ENCODE peak calls at places on chromosome 4, in six cellular contexts. One of them, this sample, is unnamed.

GRCh38 chr4:97507587-97508245 is 635.6 kb downstream of the STPG2 start:
- DNase-seq in endothelial cell of umbilical vein: peak
- DNase-seq in RWPE2: no peak
- DNase-seq in H9: no peak
- DNase-seq in ascending aorta: no peak
- DNase-seq in naive thymus-derived CD4-positive, alpha-beta T cell: no peak
- DNase-seq in this sample: no peak

GRCh38 chr4:18593297-18594002 is 571.9 kb upstream of the LCORL start:
- DNase-seq in endothelial cell of umbilical vein: peak
- DNase-seq in RWPE2: no peak
- DNase-seq in H9: peak
- DNase-seq in ascending aorta: no peak
- DNase-seq in naive thymus-derived CD4-positive, alpha-beta T cell: no peak
- DNase-seq in this sample: peak

GRCh38 chr4:129641179-129641578 is 545.2 kb downstream of the C4orf33 start:
- DNase-seq in endothelial cell of umbilical vein: peak
- DNase-seq in RWPE2: no peak
- DNase-seq in H9: peak
- DNase-seq in ascending aorta: peak
- DNase-seq in naive thymus-derived CD4-positive, alpha-beta T cell: no peak
- DNase-seq in this sample: no peak

GRCh38 chr4:15498356-15498755 is 28.7 kb downstream of the CC2D2A start:
- DNase-seq in endothelial cell of umbilical vein: no peak
- DNase-seq in RWPE2: no peak
- DNase-seq in H9: no peak
- DNase-seq in ascending aorta: no peak
- DNase-seq in naive thymus-derived CD4-positive, alpha-beta T cell: no peak
- DNase-seq in this sample: no peak

GRCh38 chr4:127852661-127853060 is 28.0 kb upstream of the PLK4 start:
- DNase-seq in endothelial cell of umbilical vein: no peak
- DNase-seq in RWPE2: no peak
- DNase-seq in H9: peak
- DNase-seq in ascending aorta: no peak
- DNase-seq in naive thymus-derived CD4-positive, alpha-beta T cell: no peak
- DNase-seq in this sample: no peak

GRCh38 chr4:4860381-4860802 is 927 bp downstream of the MSX1 start:
- DNase-seq in endothelial cell of umbilical vein: peak
- DNase-seq in RWPE2: peak
- DNase-seq in H9: no peak
- DNase-seq in ascending aorta: no peak
- DNase-seq in naive thymus-derived CD4-positive, alpha-beta T cell: no peak
- DNase-seq in this sample: no peak

GRCh38 chr4:65467280-65467679 is 203.0 kb downstream of the EPHA5 start:
- DNase-seq in endothelial cell of umbilical vein: no peak
- DNase-seq in RWPE2: no peak
- DNase-seq in H9: no peak
- DNase-seq in ascending aorta: no peak
- DNase-seq in naive thymus-derived CD4-positive, alpha-beta T cell: no peak
- DNase-seq in this sample: no peak

GRCh38 chr4:53522334-53522733 is 69.0 kb downstream of the LNX1 start:
- DNase-seq in endothelial cell of umbilical vein: no peak
- DNase-seq in RWPE2: no peak
- DNase-seq in H9: no peak
- DNase-seq in ascending aorta: no peak
- DNase-seq in naive thymus-derived CD4-positive, alpha-beta T cell: no peak
- DNase-seq in this sample: no peak

GRCh38 chr4:146076081-146076480 is 99.4 kb upstream of the LSM6 start:
- DNase-seq in endothelial cell of umbilical vein: no peak
- DNase-seq in RWPE2: no peak
- DNase-seq in H9: no peak
- DNase-seq in ascending aorta: no peak
- DNase-seq in naive thymus-derived CD4-positive, alpha-beta T cell: no peak
- DNase-seq in this sample: no peak

GRCh38 chr4:95556460-95556859 is 7.7 kb upstream of the UNC5C start:
- DNase-seq in endothelial cell of umbilical vein: no peak
- DNase-seq in RWPE2: no peak
- DNase-seq in H9: no peak
- DNase-seq in ascending aorta: no peak
- DNase-seq in naive thymus-derived CD4-positive, alpha-beta T cell: no peak
- DNase-seq in this sample: no peak

GRCh38 chr4:21802406-21802805 is 146.2 kb downstream of the KCNIP4 start:
- DNase-seq in endothelial cell of umbilical vein: peak
- DNase-seq in RWPE2: no peak
- DNase-seq in H9: no peak
- DNase-seq in ascending aorta: no peak
- DNase-seq in naive thymus-derived CD4-positive, alpha-beta T cell: no peak
- DNase-seq in this sample: no peak

GRCh38 chr4:75249739-75250138 is 264.5 kb downstream of the RCHY1 start:
- DNase-seq in endothelial cell of umbilical vein: no peak
- DNase-seq in RWPE2: no peak
- DNase-seq in H9: no peak
- DNase-seq in ascending aorta: no peak
- DNase-seq in naive thymus-derived CD4-positive, alpha-beta T cell: no peak
- DNase-seq in this sample: no peak

GRCh38 chr4:4480685-4481393 is 61.0 kb downstream of the STX18 start:
- DNase-seq in endothelial cell of umbilical vein: peak
- DNase-seq in RWPE2: no peak
- DNase-seq in H9: no peak
- DNase-seq in ascending aorta: no peak
- DNase-seq in naive thymus-derived CD4-positive, alpha-beta T cell: no peak
- DNase-seq in this sample: no peak

GRCh38 chr4:101756181-101756580 is 34.3 kb upstream of the BANK1 start:
- DNase-seq in endothelial cell of umbilical vein: no peak
- DNase-seq in RWPE2: no peak
- DNase-seq in H9: no peak
- DNase-seq in ascending aorta: no peak
- DNase-seq in naive thymus-derived CD4-positive, alpha-beta T cell: no peak
- DNase-seq in this sample: no peak

GRCh38 chr4:155529761-155530160 is 136.9 kb upstream of the GUCY1A1 start:
- DNase-seq in endothelial cell of umbilical vein: no peak
- DNase-seq in RWPE2: no peak
- DNase-seq in H9: no peak
- DNase-seq in ascending aorta: no peak
- DNase-seq in naive thymus-derived CD4-positive, alpha-beta T cell: no peak
- DNase-seq in this sample: no peak

GRCh38 chr4:155530290-155530689 is 136.4 kb upstream of the GUCY1A1 start:
- DNase-seq in endothelial cell of umbilical vein: peak
- DNase-seq in RWPE2: no peak
- DNase-seq in H9: no peak
- DNase-seq in ascending aorta: no peak
- DNase-seq in naive thymus-derived CD4-positive, alpha-beta T cell: no peak
- DNase-seq in this sample: no peak

GRCh38 chr4:155529197-155529596 is 137.5 kb upstream of the GUCY1A1 start:
- DNase-seq in endothelial cell of umbilical vein: peak
- DNase-seq in RWPE2: no peak
- DNase-seq in H9: no peak
- DNase-seq in ascending aorta: no peak
- DNase-seq in naive thymus-derived CD4-positive, alpha-beta T cell: no peak
- DNase-seq in this sample: no peak

GRCh38 chr4:155523358-155523757 is 143.3 kb upstream of the GUCY1A1 start:
- DNase-seq in endothelial cell of umbilical vein: no peak
- DNase-seq in RWPE2: no peak
- DNase-seq in H9: no peak
- DNase-seq in ascending aorta: no peak
- DNase-seq in naive thymus-derived CD4-positive, alpha-beta T cell: no peak
- DNase-seq in this sample: no peak

GRCh38 chr4:155526452-155527169 is 140.0 kb upstream of the GUCY1A1 start:
- DNase-seq in endothelial cell of umbilical vein: peak
- DNase-seq in RWPE2: no peak
- DNase-seq in H9: no peak
- DNase-seq in ascending aorta: no peak
- DNase-seq in naive thymus-derived CD4-positive, alpha-beta T cell: no peak
- DNase-seq in this sample: no peak
- H3K27ac ChIP-seq in endothelial cell of umbilical vein: no peak
- H3K27ac ChIP-seq in RWPE2: no peak
- H3K27ac ChIP-seq in H9: no peak
- H3K27ac ChIP-seq in ascending aorta: peak
- H3K27ac ChIP-seq in naive thymus-derived CD4-positive, alpha-beta T cell: no peak
- H3K27ac ChIP-seq in this sample: no peak

DNA sequence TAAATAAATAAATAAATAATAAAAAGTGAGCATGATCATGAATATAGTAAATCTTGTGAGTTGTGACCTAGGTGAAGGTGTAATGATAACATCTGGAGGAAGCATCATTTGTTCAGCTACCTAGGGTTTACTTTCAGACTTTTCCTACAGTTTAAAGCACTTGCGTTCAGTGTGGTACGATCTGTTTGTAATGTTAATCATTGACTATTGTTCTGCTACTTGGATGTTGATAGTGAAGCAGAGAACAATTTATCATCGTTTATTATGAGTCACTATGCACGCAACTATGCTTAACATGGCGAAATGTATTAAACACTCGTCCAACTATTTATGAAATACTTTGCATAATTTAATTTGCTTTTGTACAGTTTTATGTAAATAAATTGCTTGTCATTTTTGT is 426.2 kb downstream of the PCDH7 start:
- DNase-seq in endothelial cell of umbilical vein: no peak
- DNase-seq in RWPE2: no peak
- DNase-seq in H9: no peak
- DNase-seq in ascending aorta: no peak
- DNase-seq in naive thymus-derived CD4-positive, alpha-beta T cell: no peak
- DNase-seq in this sample: no peak
- H3K27ac ChIP-seq in endothelial cell of umbilical vein: no peak
- H3K27ac ChIP-seq in RWPE2: no peak
- H3K27ac ChIP-seq in H9: no peak
- H3K27ac ChIP-seq in ascending aorta: no peak
- H3K27ac ChIP-seq in naive thymus-derived CD4-positive, alpha-beta T cell: no peak
- H3K27ac ChIP-seq in this sample: no peak

DNA sequence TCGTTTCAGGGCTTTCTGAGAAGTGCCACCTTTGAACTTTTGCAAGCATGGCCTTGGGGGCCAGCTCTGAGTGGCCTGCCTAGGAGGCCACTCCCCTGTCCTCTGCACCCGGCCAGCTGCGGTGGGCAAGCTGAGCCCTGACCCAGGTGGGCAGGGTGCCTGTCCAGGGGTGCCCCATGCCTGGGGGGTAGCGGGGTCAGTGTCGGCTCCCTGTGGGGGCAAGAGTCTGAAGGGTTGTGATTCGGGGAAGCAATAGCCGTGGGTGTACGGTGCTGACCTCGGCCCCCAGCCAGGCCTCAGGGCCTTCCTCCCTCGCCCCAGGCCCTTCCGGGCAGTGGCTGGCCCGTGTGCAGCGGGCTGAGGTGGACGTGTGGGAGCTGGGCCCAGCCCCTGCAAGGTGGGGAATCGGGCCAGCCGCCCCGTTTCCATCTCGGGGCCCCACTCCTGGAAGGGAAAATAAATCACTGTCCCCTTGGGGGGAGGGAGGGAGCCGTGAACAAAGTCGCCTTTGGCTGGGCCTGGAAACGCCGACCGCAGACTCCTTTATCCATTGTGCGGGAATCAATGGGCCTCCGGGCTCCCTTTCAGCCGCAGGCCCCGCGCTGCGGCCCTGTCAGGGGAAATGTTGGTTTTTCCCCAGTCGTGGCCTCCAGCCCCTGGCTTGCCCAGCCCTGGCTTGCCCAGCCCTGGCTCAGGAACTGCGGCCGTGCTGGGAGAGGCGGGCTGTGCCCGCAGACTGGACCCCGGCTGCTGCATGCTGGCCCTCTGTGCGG is 3.2 kb downstream of the FGFRL1 start:
- DNase-seq in endothelial cell of umbilical vein: no peak
- DNase-seq in RWPE2: no peak
- DNase-seq in H9: no peak
- DNase-seq in ascending aorta: no peak
- DNase-seq in naive thymus-derived CD4-positive, alpha-beta T cell: no peak
- DNase-seq in this sample: no peak
- H3K27ac ChIP-seq in endothelial cell of umbilical vein: no peak
- H3K27ac ChIP-seq in RWPE2: no peak
- H3K27ac ChIP-seq in H9: no peak
- H3K27ac ChIP-seq in ascending aorta: no peak
- H3K27ac ChIP-seq in naive thymus-derived CD4-positive, alpha-beta T cell: no peak
- H3K27ac ChIP-seq in this sample: no peak

GRCh38 chr4:77006753-77007355 is 57.3 kb downstream of the SEPTIN11 start:
- DNase-seq in endothelial cell of umbilical vein: no peak
- DNase-seq in RWPE2: no peak
- DNase-seq in H9: no peak
- DNase-seq in ascending aorta: no peak
- DNase-seq in naive thymus-derived CD4-positive, alpha-beta T cell: no peak
- DNase-seq in this sample: no peak

GRCh38 chr4:77009511-77010120 is 60.1 kb downstream of the SEPTIN11 start:
- DNase-seq in endothelial cell of umbilical vein: peak
- DNase-seq in RWPE2: no peak
- DNase-seq in H9: no peak
- DNase-seq in ascending aorta: no peak
- DNase-seq in naive thymus-derived CD4-positive, alpha-beta T cell: no peak
- DNase-seq in this sample: no peak

GRCh38 chr4:77003400-77003799 is 53.8 kb downstream of the SEPTIN11 start:
- DNase-seq in endothelial cell of umbilical vein: peak
- DNase-seq in RWPE2: no peak
- DNase-seq in H9: no peak
- DNase-seq in ascending aorta: no peak
- DNase-seq in naive thymus-derived CD4-positive, alpha-beta T cell: no peak
- DNase-seq in this sample: no peak

GRCh38 chr4:77010841-77011354 is 61.3 kb downstream of the SEPTIN11 start:
- DNase-seq in endothelial cell of umbilical vein: peak
- DNase-seq in RWPE2: no peak
- DNase-seq in H9: no peak
- DNase-seq in ascending aorta: no peak
- DNase-seq in naive thymus-derived CD4-positive, alpha-beta T cell: no peak
- DNase-seq in this sample: no peak

DNA sequence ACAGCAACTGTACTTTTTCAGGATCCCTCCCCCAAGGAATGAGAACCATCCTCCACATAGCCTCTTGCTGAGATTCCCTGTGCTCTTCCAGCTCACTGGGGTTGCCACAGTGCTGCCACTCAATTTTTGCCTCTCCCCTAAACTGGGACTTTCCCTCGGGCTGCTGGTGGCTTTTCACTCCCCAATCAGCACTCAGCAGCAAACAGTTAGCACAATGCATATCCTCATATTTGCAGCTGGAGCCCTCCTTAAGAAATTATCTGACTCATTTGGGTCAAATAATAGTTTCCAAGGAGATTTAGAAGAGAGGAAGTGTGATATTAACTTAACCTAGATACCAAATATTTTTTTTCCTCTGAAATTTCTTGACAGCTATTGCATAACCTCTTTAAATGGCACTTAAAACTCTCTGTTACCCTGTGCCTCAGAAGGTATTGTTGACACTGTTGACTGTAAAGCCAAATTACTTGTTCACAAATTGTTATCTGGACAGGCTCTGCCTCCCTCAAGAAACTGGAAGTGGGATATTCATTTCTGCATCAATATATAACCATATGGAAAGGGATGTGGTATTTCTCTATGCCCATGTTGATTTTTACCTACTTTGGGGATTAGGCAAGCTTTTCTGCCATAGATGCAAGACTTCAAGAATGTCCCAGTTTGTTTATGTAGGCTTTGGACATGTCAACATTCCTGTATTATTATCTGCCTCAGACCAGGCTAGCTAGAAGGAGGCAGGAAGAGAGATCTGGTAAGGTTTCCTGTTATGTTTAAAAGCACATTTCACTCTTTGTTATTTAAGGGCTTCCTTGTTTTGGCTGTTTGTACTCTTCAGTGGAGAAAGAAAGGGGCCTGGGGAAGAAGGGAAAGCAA is 58.0 kb downstream of the SEPTIN11 start:
- DNase-seq in endothelial cell of umbilical vein: peak
- DNase-seq in RWPE2: no peak
- DNase-seq in H9: no peak
- DNase-seq in ascending aorta: peak
- DNase-seq in naive thymus-derived CD4-positive, alpha-beta T cell: no peak
- DNase-seq in this sample: peak
- H3K27ac ChIP-seq in endothelial cell of umbilical vein: peak
- H3K27ac ChIP-seq in RWPE2: peak
- H3K27ac ChIP-seq in H9: peak
- H3K27ac ChIP-seq in ascending aorta: peak
- H3K27ac ChIP-seq in naive thymus-derived CD4-positive, alpha-beta T cell: peak
- H3K27ac ChIP-seq in this sample: peak

GRCh38 chr4:190020790-190021717 is 6.0 kb downstream of the FRG2 start:
- DNase-seq in endothelial cell of umbilical vein: no peak
- DNase-seq in RWPE2: no peak
- DNase-seq in H9: peak
- DNase-seq in ascending aorta: no peak
- DNase-seq in naive thymus-derived CD4-positive, alpha-beta T cell: no peak
- DNase-seq in this sample: no peak
- H3K27ac ChIP-seq in endothelial cell of umbilical vein: no peak
- H3K27ac ChIP-seq in RWPE2: no peak
- H3K27ac ChIP-seq in H9: no peak
- H3K27ac ChIP-seq in ascending aorta: no peak
- H3K27ac ChIP-seq in naive thymus-derived CD4-positive, alpha-beta T cell: no peak
- H3K27ac ChIP-seq in this sample: no peak